ENCODE peak calls at places on chromosome 1, in ten cellular contexts. G is keratinocyte, X is PC-9, H is PC-3, D is IMR-90, C is mesendoderm, O is mesenchymal stem cell, A is HCT116, Q is MM.1S, N is neuronal stem cell. S is an unnamed sample.

GRCh38 chr1:209207126-209207700 is 376.3 kb upstream of the CAMK1G start:
- DNase-seq in D (no peak), N (no peak), G (no peak), C (no peak), A (no peak), X (no peak), Q (no peak), O (no peak), H (no peak), S (peak; percentile 85)

GRCh38 chr1:181062800-181063428 is 25.6 kb upstream of the IER5 start:
- DNase-seq in H (no peak), Q (peak; percentile 45), A (no peak), C (no peak), G (no peak), X (no peak), D (peak; percentile 66), N (no peak), O (no peak), S (no peak)

GRCh38 chr1:224447971-224448370 is 13.4 kb upstream of the WDR26 start:
- DNase-seq in D (no peak), A (no peak), N (no peak), O (no peak), Q (no peak), G (no peak), H (no peak), X (no peak), C (no peak), S (no peak)

GRCh38 chr1:202160377-202160940 is at the start of gene PTPN7:
- DNase-seq in N (no peak), C (no peak), X (no peak), G (no peak), A (no peak), H (no peak), O (no peak), D (no peak), Q (peak; percentile 86), S (peak; percentile 81)

GRCh38 chr1:202107801-202108731 is 14.7 kb upstream of the GPR37L1 start:
- DNase-seq in N (no peak), D (no peak), G (no peak), O (no peak), C (peak; percentile 54), X (peak; percentile 97), H (no peak), A (no peak), Q (no peak), S (peak; percentile 54)

GRCh38 chr1:151416231-151416630 is 16.9 kb downstream of the PSMB4 start:
- DNase-seq in G (peak; percentile 23), X (no peak), C (peak; percentile 58), H (peak; percentile 41), Q (no peak), O (peak; percentile 70), A (no peak), D (peak; percentile 87), N (no peak), S (no peak)

GRCh38 chr1:112021263-112021662 is 31.8 kb upstream of the KCND3 start:
- DNase-seq in X (no peak), H (no peak), N (peak; percentile 18), C (peak; percentile 61), G (no peak), Q (no peak), D (no peak), O (no peak), A (no peak), S (no peak)

GRCh38 chr1:1779691-1780597 is 1.7 kb upstream of the NADK start:
- DNase-seq in D (peak; percentile 34), N (no peak), A (no peak), O (peak; percentile 69), C (peak; percentile 19), X (peak; percentile 69), G (no peak), Q (peak; percentile 92), H (no peak), S (peak; percentile 94)

GRCh38 chr1:27007909-27008582 is 4.6 kb downstream of the TENT5B start:
- DNase-seq in O (peak; percentile 65), X (peak; percentile 95), G (no peak), Q (no peak), H (peak; percentile 92), N (no peak), D (no peak), A (no peak), C (peak; percentile 94), S (peak; percentile 77)

GRCh38 chr1:242651817-242652216 is 127.3 kb upstream of the PLD5 start:
- DNase-seq in A (no peak), X (no peak), O (no peak), G (no peak), H (peak; percentile 59), D (no peak), C (peak; percentile 86), N (peak; percentile 18), Q (no peak), S (no peak)

GRCh38 chr1:14598498-14599172 is at the start of gene KAZN:
- DNase-seq in G (no peak), N (peak; percentile 74), X (no peak), H (peak; percentile 40), Q (no peak), O (no peak), A (no peak), C (peak; percentile 87), D (no peak), S (peak; percentile 86)

DNA sequence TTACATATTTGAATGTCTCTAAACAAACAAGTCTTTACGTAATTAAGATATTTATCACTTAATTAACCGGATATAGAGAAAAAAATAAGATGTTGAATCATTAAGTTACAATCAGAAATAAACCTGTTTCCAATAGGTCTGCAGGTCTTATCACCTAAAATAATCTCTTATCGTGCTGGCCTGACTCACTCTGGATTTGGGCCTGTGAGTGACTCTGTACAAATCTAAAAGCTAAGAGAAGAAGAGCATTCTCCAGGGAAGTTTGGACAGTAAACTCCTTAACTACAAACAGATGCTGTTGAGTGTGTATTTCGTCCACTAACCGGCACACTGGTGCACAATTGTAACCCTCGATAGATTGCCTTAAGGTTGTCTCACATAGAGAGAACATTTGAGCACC is 25.3 kb downstream of the CEP104 start:
- DNase-seq in C (no peak), H (no peak), N (no peak), G (no peak), X (no peak), O (no peak), A (no peak), Q (no peak), D (no peak), S (no peak)
- H3K4me2 ChIP-seq in C (no peak overlapping the region), H (no peak overlapping the region), N (no peak overlapping the region), G (no peak overlapping the region), X (no peak overlapping the region), O (no peak overlapping the region), A (no peak overlapping the region), Q (no peak overlapping the region), D (no peak overlapping the region), S (no peak overlapping the region)

GRCh38 chr1:11462224-11462923 is 16.6 kb upstream of the DISP3 start:
- DNase-seq in G (no peak), C (no peak), D (no peak), X (no peak), H (no peak), N (no peak), Q (no peak), A (no peak), O (no peak), S (no peak)

GRCh38 chr1:11466416-11466815 is 12.5 kb upstream of the DISP3 start:
- DNase-seq in Q (no peak), C (no peak), X (no peak), G (no peak), D (no peak), A (no peak), N (no peak), O (no peak), H (no peak), S (peak; percentile 30)

GRCh38 chr1:11470912-11471311 is 8.0 kb upstream of the DISP3 start:
- DNase-seq in N (no peak), X (no peak), A (no peak), Q (no peak), C (no peak), D (no peak), O (no peak), H (no peak), G (no peak), S (no peak)

GRCh38 chr1:11461738-11462137 is 17.2 kb upstream of the DISP3 start:
- DNase-seq in O (no peak), D (no peak), C (no peak), A (no peak), X (no peak), Q (no peak), N (no peak), H (no peak), G (no peak), S (peak; percentile 73)

DNA sequence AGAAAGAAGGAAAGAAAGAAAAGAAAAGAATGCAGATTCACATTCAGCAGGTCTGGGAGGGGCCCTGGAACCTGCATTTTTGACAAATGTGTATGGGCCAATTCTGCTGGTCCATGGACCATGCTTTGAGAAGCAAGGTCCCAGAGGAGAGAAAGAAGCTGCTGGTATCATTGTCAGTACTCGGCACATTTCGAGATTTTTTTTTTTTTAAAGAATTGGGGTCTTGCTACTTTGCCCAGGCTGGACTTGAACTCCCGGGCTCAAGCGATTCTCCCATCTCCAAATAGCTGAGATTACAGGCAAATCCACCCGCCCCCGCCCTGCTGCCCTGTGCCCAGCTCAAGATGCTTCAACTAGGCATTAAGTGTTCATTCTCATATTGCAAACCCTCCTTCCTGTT is 13.6 kb upstream of the DISP3 start:
- DNase-seq in N (no peak), H (no peak), D (no peak), Q (no peak), C (no peak), O (no peak), G (no peak), A (no peak), X (no peak), S (peak; percentile 52)
- H3K27me3 ChIP-seq in N (no peaks in the 10 kb centered on the region), H (peaks cover 48% of the 10 kb centered on the region), D (peaks cover 2% of the 10 kb centered on the region), Q (peaks cover 92% of the 10 kb centered on the region), C (no peaks in the 10 kb centered on the region), O (peaks cover 65% of the 10 kb centered on the region), G (peaks cover 3% of the 10 kb centered on the region), A (peaks cover 75% of the 10 kb centered on the region), X (peaks cover 92% of the 10 kb centered on the region), S (no peaks in the 10 kb centered on the region)

GRCh38 chr1:198612471-198613265 is 26.2 kb upstream of the PTPRC start:
- DNase-seq in A (no peak), D (no peak), C (no peak), N (no peak), H (no peak), Q (no peak), G (no peak), O (no peak), X (no peak), S (no peak)
- H3K27ac ChIP-seq in A (no peak overlapping the region), D (no peak overlapping the region), C (no peak overlapping the region), N (no peak overlapping the region), H (no peak overlapping the region), Q (no peak overlapping the region), G (no peak overlapping the region), O (no peak overlapping the region), X (no peak overlapping the region), S (no peak overlapping the region)

DNA sequence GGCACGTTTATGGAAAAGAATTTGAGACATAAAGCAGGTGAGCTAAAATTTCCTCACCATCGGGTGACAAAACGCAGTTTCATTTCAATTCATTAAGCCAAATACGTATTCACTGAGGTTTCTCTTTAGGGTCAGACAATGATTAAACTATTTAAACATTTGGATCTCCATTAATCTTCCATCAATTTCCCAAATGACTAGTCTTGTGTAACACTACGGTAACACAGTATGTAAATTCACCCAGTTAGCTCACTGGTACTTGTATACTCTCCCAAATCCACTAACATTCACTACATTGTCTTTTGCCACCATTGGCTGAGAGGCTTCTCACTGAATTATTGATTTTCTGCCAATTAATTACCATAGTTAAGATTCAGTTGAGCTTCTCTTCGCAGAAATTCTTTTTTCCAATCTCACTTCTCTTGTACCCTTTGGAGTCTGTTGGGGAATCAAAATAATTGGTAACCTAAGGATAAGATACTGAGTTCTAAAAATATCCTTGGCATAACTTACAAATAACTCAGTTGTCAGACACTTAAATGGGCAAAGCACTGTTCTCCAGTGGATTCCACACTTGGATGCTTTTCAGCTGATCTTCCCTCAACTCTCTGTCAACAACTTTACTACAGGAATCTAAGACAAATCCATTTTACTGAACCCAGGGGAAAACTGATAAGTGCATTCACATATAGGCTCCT is 40.7 kb downstream of the SIPA1L2 start:
- DNase-seq in H (no peak), C (no peak), X (no peak), G (no peak), A (no peak), Q (no peak), D (no peak), N (no peak), O (no peak), S (peak; percentile 19)
- H3K4me2 ChIP-seq in H (no peak overlapping the region), C (no peak overlapping the region), X (no peak overlapping the region), G (no peak overlapping the region), A (no peak overlapping the region), Q (no peak overlapping the region), D (no peak overlapping the region), N (no peak overlapping the region), O (no peak overlapping the region), S (no peak overlapping the region)

S was measured in osteoblast.